ENCODE peak calls at places on chromosome 15, in eight cellular contexts. Z is GM12878, R is mammary epithelial cell, O is GM23248, D is hepatocyte, W is endothelial cell of umbilical vein, J is fibroblast of lung, G is GM23338. I is an unnamed sample.

GRCh38 chr15:44782516-44782915 is 46.2 kb downstream of the TRIM69 start:
- DNase-seq in Z (no peak), R (peak; percentile 31), O (no peak), D (no peak), W (no peak), J (peak; percentile 57), G (no peak), I (no peak)

GRCh38 chr15:61155741-61156700 is 73.1 kb downstream of the RORA start:
- DNase-seq in Z (no peak), R (peak; percentile 26), O (peak; percentile 77), D (peak; percentile 27), W (no peak), J (peak; percentile 42), G (peak; percentile 50), I (peak; percentile 92)

GRCh38 chr15:52714968-52715367 is 35.8 kb upstream of the ATOSA start:
- DNase-seq in Z (no peak), R (no peak), O (no peak), D (no peak), W (no peak), J (no peak), G (no peak), I (no peak)

GRCh38 chr15:41980654-41981323 is 8.4 kb upstream of the EHD4 start:
- DNase-seq in Z (no peak), R (no peak), O (no peak), D (no peak), W (peak; percentile 72), J (no peak), G (no peak), I (no peak)

GRCh38 chr15:71518661-71519060 is 291.7 kb upstream of the NR2E3 start:
- DNase-seq in Z (no peak), R (peak; percentile 30), O (no peak), D (no peak), W (peak; percentile 6), J (no peak), G (no peak), I (no peak)

GRCh38 chr15:48392356-48392755 is 61.1 kb downstream of the DUT start:
- DNase-seq in Z (no peak), R (no peak), O (peak; percentile 56), D (peak; percentile 16), W (peak; percentile 99), J (peak; percentile 87), G (no peak), I (peak; percentile 49)

GRCh38 chr15:50181983-50182232 is at the start of gene SLC27A2:
- DNase-seq in Z (no peak), R (no peak), O (no peak), D (peak; percentile 80), W (no peak), J (no peak), G (peak; percentile 85), I (no peak)

GRCh38 chr15:70584838-70585706 is 178.3 kb downstream of the UACA start:
- DNase-seq in Z (no peak), R (peak; percentile 46), O (no peak), D (peak; percentile 81), W (no peak), J (peak; percentile 73), G (peak; percentile 85), I (no peak)

GRCh38 chr15:67559158-67559557 is 16.7 kb downstream of the MAP2K5 start:
- DNase-seq in Z (no peak), R (no peak), O (no peak), D (no peak), W (no peak), J (no peak), G (no peak), I (no peak)

GRCh38 chr15:40936234-40936708 is 7.1 kb downstream of the DLL4 start:
- DNase-seq in Z (no peak), R (no peak), O (no peak), D (no peak), W (no peak), J (no peak), G (no peak), I (no peak)

GRCh38 chr15:35545316-35545824 is 595 bp downstream of the DPH6 start:
- DNase-seq in Z (peak; percentile 16), R (peak; percentile 50), O (peak; percentile 67), D (peak; percentile 57), W (peak; percentile 77), J (peak; percentile 72), G (peak; percentile 50), I (peak; percentile 62)

GRCh38 chr15:66481107-66481856 is 16.3 kb downstream of the SNAPC5 start:
- DNase-seq in Z (no peak), R (peak; percentile 91), O (no peak), D (peak; percentile 21), W (no peak), J (peak; percentile 66), G (no peak), I (no peak)

GRCh38 chr15:69578252-69578651 is 125.6 kb downstream of the RPLP1 start:
- DNase-seq in Z (no peak), R (no peak), O (no peak), D (no peak), W (no peak), J (no peak), G (no peak), I (no peak)

GRCh38 chr15:84855032-84855645 is 29.3 kb upstream of the SLC28A1 start:
- DNase-seq in Z (no peak), R (no peak), O (no peak), D (no peak), W (no peak), J (no peak), G (no peak), I (no peak)

GRCh38 chr15:79168922-79169322 is 78.3 kb upstream of the RASGRF1 start:
- DNase-seq in Z (no peak), R (peak; percentile 36), O (peak; percentile 62), D (peak; percentile 80), W (peak; percentile 8), J (peak; percentile 3), G (peak; percentile 85), I (peak; percentile 37)

GRCh38 chr15:58873267-58873666 is 60.2 kb downstream of the SLTM start:
- DNase-seq in Z (no peak), R (peak; percentile 71), O (peak; percentile 94), D (no peak), W (no peak), J (peak; percentile 55), G (no peak), I (peak; percentile 7)

GRCh38 chr15:64878708-64879107 is 33.0 kb upstream of the ANKDD1A start:
- DNase-seq in Z (no peak), R (no peak), O (no peak), D (no peak), W (peak; percentile 37), J (no peak), G (no peak), I (no peak)

GRCh38 chr15:51837784-51838183 is 8.3 kb downstream of the TMOD3 start:
- DNase-seq in Z (peak; percentile 53), R (no peak), O (no peak), D (no peak), W (peak; percentile 78), J (peak; percentile 55), G (no peak), I (peak; percentile 54)

GRCh38 chr15:42457445-42458442 is 33.2 kb downstream of the ZNF106 start:
- DNase-seq in Z (peak; percentile 45), R (peak; percentile 48), O (peak; percentile 93), D (peak; percentile 77), W (peak; percentile 83), J (peak; percentile 96), G (peak; percentile 98), I (peak; percentile 94)

GRCh38 chr15:32029862-32030781 is at the start of gene CHRNA7:
- DNase-seq in Z (no peak), R (peak; percentile 15), O (peak; percentile 51), D (peak; percentile 88), W (peak; percentile 19), J (peak; percentile 42), G (peak; percentile 86), I (peak; percentile 73)
- TF ChIP-seq EZH2 in Z (no peak), R (no peak), O (no peak), D (peak; percentile 11), W (peak; percentile 49), J (no peak), G (peak; percentile 24), I (no peak)

GRCh38 chr15:39651295-39651694 is 70.4 kb downstream of the THBS1 start:
- DNase-seq in Z (no peak), R (no peak), O (no peak), D (no peak), W (no peak), J (no peak), G (no peak), I (no peak)

GRCh38 chr15:39646425-39646824 is 65.5 kb downstream of the THBS1 start:
- DNase-seq in Z (no peak), R (no peak), O (no peak), D (no peak), W (no peak), J (no peak), G (no peak), I (no peak)

GRCh38 chr15:39645976-39646257 is 65.0 kb downstream of the THBS1 start:
- DNase-seq in Z (no peak), R (no peak), O (no peak), D (no peak), W (no peak), J (no peak), G (no peak), I (no peak)

GRCh38 chr15:39645138-39645975 is 64.5 kb downstream of the THBS1 start:
- DNase-seq in Z (no peak), R (no peak), O (no peak), D (no peak), W (no peak), J (no peak), G (no peak), I (no peak)

GRCh38 chr15:39649765-39650164 is 68.9 kb downstream of the THBS1 start:
- DNase-seq in Z (no peak), R (no peak), O (no peak), D (no peak), W (no peak), J (no peak), G (no peak), I (no peak)
- H3K4me1 ChIP-seq in Z (no peaks in the 10 kb centered on the region), R (no peaks in the 10 kb centered on the region), O (no peaks in the 10 kb centered on the region), D (no peaks in the 10 kb centered on the region), W (no peaks in the 10 kb centered on the region), J (no peaks in the 10 kb centered on the region), G (no peaks in the 10 kb centered on the region), I (no peaks in the 10 kb centered on the region)

DNA sequence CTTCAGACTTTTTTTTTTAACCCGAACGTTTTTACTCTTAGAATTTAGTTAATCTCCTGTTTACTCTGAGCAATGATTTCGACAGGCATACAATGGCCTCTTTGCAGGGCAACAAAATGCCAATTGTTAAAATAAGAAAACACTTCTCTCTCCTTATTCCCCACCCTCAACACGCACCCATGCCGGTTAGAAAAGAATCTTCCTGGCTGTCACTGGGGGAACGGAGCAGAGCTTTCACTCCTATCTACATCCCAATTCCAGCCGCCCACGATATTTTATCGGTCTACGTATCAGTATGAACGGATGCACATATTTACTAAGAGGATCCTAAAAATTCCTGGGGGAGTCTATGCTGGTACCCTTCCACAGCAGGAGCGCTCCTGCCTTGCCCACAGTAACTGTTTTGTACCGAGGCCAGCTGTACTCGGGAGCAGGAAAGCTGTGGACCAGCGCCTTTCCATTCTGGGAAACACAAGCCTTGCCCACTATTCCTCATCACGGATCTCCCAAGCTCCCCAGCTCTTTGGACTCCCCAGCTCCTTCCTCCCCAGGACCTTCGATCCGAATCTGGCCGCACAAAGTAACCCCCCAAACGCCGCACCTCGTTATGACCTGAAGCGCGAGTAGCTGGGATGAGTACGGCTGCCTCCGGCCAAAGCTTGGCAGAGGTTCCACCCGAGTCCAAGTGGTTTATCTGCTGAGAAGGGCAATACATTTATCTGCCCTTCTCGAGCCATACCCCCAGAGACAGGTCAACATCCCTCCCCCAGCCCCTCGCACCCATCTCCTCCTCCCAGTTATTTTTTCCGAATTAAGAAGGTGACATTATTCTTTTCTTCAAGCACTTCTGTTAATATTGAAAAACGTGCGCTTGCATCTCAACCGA is 2.2 kb upstream of the FOXB1 start:
- DNase-seq in Z (no peak), R (no peak), O (no peak), D (no peak), W (no peak), J (no peak), G (peak; percentile 41), I (no peak)
- TF ChIP-seq EZH2 in Z (no peak), R (peak; percentile 91), O (no peak), D (peak; percentile 90), W (peak; percentile 84), J (peak; percentile 43), G (peak; percentile 38), I (peak; percentile 46)

GRCh38 chr15:78073026-78073425 is 4.5 kb downstream of the TBC1D2B start:
- DNase-seq in Z (no peak), R (no peak), O (no peak), D (no peak), W (no peak), J (no peak), G (no peak), I (no peak)
- H3K4me1 ChIP-seq in Z (peaks cover 35% of the 10 kb centered on the region), R (peaks cover 11% of the 10 kb centered on the region), O (peaks cover 73% of the 10 kb centered on the region), D (peaks cover 54% of the 10 kb centered on the region), W (peaks cover 46% of the 10 kb centered on the region), J (peaks cover 44% of the 10 kb centered on the region), G (peaks cover 60% of the 10 kb centered on the region), I (peaks cover 66% of the 10 kb centered on the region)

I was measured in A673.